ENCODE peak calls at places on chromosome 4, in nine cellular contexts. P, R, B, X, F, Y, L, I and G are unnamed samples.

GRCh38 chr4:39124885-39125599 is 57.3 kb upstream of the WDR19 start:
- DNase-seq in P (no peak), R (no peak), B (no peak), X (no peak), F (no peak), Y (no peak), L (no peak), I (no peak), G (no peak)

GRCh38 chr4:138909605-138910004 is 106.0 kb upstream of the NOCT start:
- DNase-seq in P (no peak), R (no peak), B (no peak), X (no peak), F (no peak), Y (no peak), L (no peak), I (no peak), G (no peak)

GRCh38 chr4:15765910-15766703 is 12.0 kb upstream of the CD38 start:
- DNase-seq in P (no peak), R (peak), B (no peak), X (no peak), F (peak), Y (no peak), L (no peak), I (no peak), G (no peak)

GRCh38 chr4:179465131-179465797 is 2023.0 kb upstream of the AGA start:
- DNase-seq in P (no peak), R (peak), B (no peak), X (peak), F (no peak), Y (no peak), L (peak), I (no peak), G (no peak)

GRCh38 chr4:164943192-164943591 is 34.3 kb downstream of the TRIM61 start:
- DNase-seq in P (no peak), R (no peak), B (no peak), X (no peak), F (no peak), Y (no peak), L (no peak), I (no peak), G (no peak)

GRCh38 chr4:147542229-147542990 is 61.5 kb downstream of the EDNRA start:
- DNase-seq in P (no peak), R (peak), B (no peak), X (peak), F (no peak), Y (no peak), L (no peak), I (no peak), G (no peak)

GRCh38 chr4:8297691-8298485 is 28.3 kb downstream of the HTRA3 start:
- DNase-seq in P (no peak), R (no peak), B (peak), X (no peak), F (no peak), Y (no peak), L (no peak), I (peak), G (peak)

GRCh38 chr4:20331642-20332041 is 79.9 kb downstream of the SLIT2 start:
- DNase-seq in P (no peak), R (no peak), B (no peak), X (no peak), F (no peak), Y (no peak), L (no peak), I (no peak), G (no peak)

GRCh38 chr4:26030260-26030667 is 116.2 kb downstream of the SMIM20 start:
- DNase-seq in P (no peak), R (no peak), B (no peak), X (no peak), F (no peak), Y (no peak), L (no peak), I (no peak), G (no peak)

GRCh38 chr4:41709844-41710481 is 38.6 kb downstream of the PHOX2B start:
- DNase-seq in P (peak), R (peak), B (no peak), X (peak), F (no peak), Y (peak), L (peak), I (no peak), G (no peak)

GRCh38 chr4:147118523-147118922 is 172.9 kb upstream of the TTC29 start:
- DNase-seq in P (no peak), R (peak), B (no peak), X (peak), F (no peak), Y (no peak), L (no peak), I (no peak), G (no peak)